ENCODE peak calls at places on chromosomes 16 and 17, in six cellular contexts. X, Y, K, O, I and C are unnamed samples.

GRCh38 chr17:78596871-78597635 is 19.9 kb upstream of the DNAH17 start:
- DNase-seq in K (no peak), Y (no peak), O (no peak), I (no peak), X (no peak), C (no peak)

GRCh38 chr16:23902223-23903000 is 66.6 kb downstream of the PRKCB start:
- DNase-seq in K (no peak), X (no peak), Y (no peak), I (no peak), O (no peak), C (no peak)

GRCh38 chr17:48541574-48542113 is 3.3 kb downstream of the HOXB2 start:
- DNase-seq in I (peak; percentile 69), Y (no peak), X (peak; percentile 83), O (no peak), K (no peak), C (peak; percentile 91)

GRCh38 chr16:89118361-89119061 is 24.9 kb downstream of the ACSF3 start:
- DNase-seq in O (peak; percentile 89), I (no peak), Y (no peak), X (no peak), K (no peak), C (no peak)

GRCh38 chr17:79777166-79777843 is 643 bp upstream of the CBX2 start:
- DNase-seq in K (no peak), X (peak; percentile 55), I (peak; percentile 32), O (peak; percentile 85), Y (peak; percentile 87), C (peak; percentile 30)

GRCh38 chr16:8568231-8568617 is 22.1 kb downstream of the TMEM114 start:
- DNase-seq in O (no peak), K (no peak), Y (no peak), X (no peak), I (peak; percentile 4), C (no peak)

GRCh38 chr16:19844945-19845641 is 39.6 kb downstream of the GPRC5B start:
- DNase-seq in Y (peak; percentile 50), X (peak; percentile 23), O (no peak), I (peak; percentile 92), K (no peak), C (peak; percentile 86)

GRCh38 chr16:23965137-23965733 is 129.5 kb downstream of the PRKCB start:
- DNase-seq in I (no peak), Y (no peak), K (no peak), X (no peak), O (no peak), C (peak; percentile 13)

GRCh38 chr17:9837551-9838471 is 12.1 kb downstream of the GLP2R start:
- DNase-seq in Y (peak; percentile 90), K (no peak), O (peak; percentile 62), I (peak; percentile 85), X (peak; percentile 70), C (peak; percentile 87)

GRCh38 chr16:85752511-85753420 is 1.9 kb upstream of the C16orf74 start:
- DNase-seq in Y (no peak), I (peak; percentile 62), X (peak; percentile 57), K (no peak), O (peak; percentile 54), C (no peak)

GRCh38 chr17:83203472-83204221 is 124.2 kb downstream of the METRNL start:
- DNase-seq in O (peak; percentile 34), I (no peak), K (no peak), X (peak; percentile 19), Y (no peak), C (peak; percentile 35)

GRCh38 chr17:8210761-8211458 is 535 bp upstream of the AURKB start:
- DNase-seq in I (no peak), Y (no peak), O (no peak), X (no peak), K (no peak), C (no peak)

GRCh38 chr16:87169509-87169985 is 147.6 kb downstream of the C16orf95 start:
- DNase-seq in O (no peak), K (no peak), X (no peak), Y (no peak), I (peak; percentile 35), C (no peak)

GRCh38 chr17:1203111-1203966 is 23.6 kb upstream of the ABR start:
- DNase-seq in X (peak; percentile 64), I (peak; percentile 51), O (peak; percentile 73), Y (peak; percentile 87), K (no peak), C (peak; percentile 66)

GRCh38 chr16:2969545-2970521 is 685 bp downstream of the PAQR4 start:
- DNase-seq in K (no peak), Y (peak; percentile 73), I (peak; percentile 49), O (no peak), X (no peak), C (no peak)

GRCh38 chr17:31535581-31535981 is 144.1 kb downstream of the RAB11FIP4 start:
- DNase-seq in I (no peak), O (no peak), X (no peak), Y (no peak), K (no peak), C (no peak)

GRCh38 chr16:71311553-71312158 is 22.5 kb upstream of the CMTR2 start:
- DNase-seq in Y (peak; percentile 13), O (no peak), K (no peak), X (no peak), I (peak; percentile 5), C (no peak)

GRCh38 chr17:39757931-39758873 is 20.5 kb downstream of the GRB7 start:
- DNase-seq in K (no peak), Y (no peak), I (no peak), X (no peak), O (no peak), C (peak; percentile 80)
- TF ChIP-seq POLR2A in K (no peak), Y (no peak), I (no peak), X (no peak), O (no peak), C (no peak)

DNA sequence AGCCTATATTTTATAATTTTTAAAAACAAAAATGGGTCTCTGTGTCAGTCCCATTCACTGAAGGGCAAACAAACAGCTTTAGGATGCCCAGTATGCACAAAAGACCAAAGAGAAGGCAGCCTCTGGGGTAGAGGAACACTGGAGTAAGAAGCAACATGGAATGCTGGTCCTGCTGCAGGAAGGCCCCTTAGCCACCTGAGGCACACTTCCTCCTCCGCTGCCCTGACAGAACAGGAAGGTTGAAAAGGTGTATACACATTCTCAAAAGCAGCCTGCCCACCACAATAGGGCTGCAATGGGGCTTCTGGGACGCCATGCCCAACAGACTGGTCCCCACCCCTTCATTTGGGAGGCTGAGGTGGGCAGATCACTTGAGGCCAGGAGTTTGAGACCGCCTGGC is 19.5 kb downstream of the TOM1L2 start:
- DNase-seq in K (no peak), Y (no peak), X (no peak), O (no peak), I (no peak), C (no peak)
- TF ChIP-seq CTCF in K (no peak), Y (no peak), X (no peak), O (no peak), I (no peak), C (no peak)

GRCh38 chr17:44965491-44966234 is 2.4 kb downstream of the C1QL1 start:
- DNase-seq in Y (no peak), X (no peak), O (no peak), K (no peak), I (no peak), C (no peak)

GRCh38 chr17:44967907-44968224 is 237 bp downstream of the C1QL1 start:
- DNase-seq in O (no peak), K (no peak), X (no peak), Y (no peak), I (no peak), C (no peak)

GRCh38 chr17:44966348-44967025 is 1.6 kb downstream of the C1QL1 start:
- DNase-seq in O (no peak), Y (no peak), I (no peak), X (no peak), K (no peak), C (no peak)

GRCh38 chr17:44968225-44969143 is at the start of gene C1QL1:
- DNase-seq in K (peak; percentile 12), O (peak; percentile 96), X (peak; percentile 94), I (peak; percentile 81), Y (peak; percentile 96), C (peak; percentile 78)

GRCh38 chr17:44967026-44967906 is 837 bp downstream of the C1QL1 start:
- DNase-seq in O (no peak), X (no peak), Y (no peak), K (no peak), I (no peak), C (no peak)
- H3K4me3 ChIP-seq in O (no peak overlapping the region), X (no peak overlapping the region), Y (peak overlapping the region; percentile 59), K (peak overlapping the region; percentile 67), I (peak overlapping the region; percentile 32), C (no peak overlapping the region)

GRCh38 chr16:67528222-67528869 is at the start of gene RIPOR1:
- DNase-seq in O (peak; percentile 75), I (no peak), X (peak; percentile 67), K (no peak), Y (peak; percentile 80), C (no peak)

GRCh38 chr16:67528870-67529638 is 425 bp downstream of the RIPOR1 start:
- DNase-seq in K (no peak), O (peak; percentile 68), I (peak; percentile 32), Y (peak; percentile 57), X (peak; percentile 50), C (peak; percentile 91)

GRCh38 chr16:67531247-67531646 is 2.6 kb downstream of the RIPOR1 start:
- DNase-seq in Y (no peak), O (no peak), K (no peak), X (no peak), I (no peak), C (no peak)

GRCh38 chr16:67529639-67530012 is 997 bp downstream of the RIPOR1 start:
- DNase-seq in Y (no peak), I (no peak), O (no peak), K (no peak), X (no peak), C (no peak)

DNA sequence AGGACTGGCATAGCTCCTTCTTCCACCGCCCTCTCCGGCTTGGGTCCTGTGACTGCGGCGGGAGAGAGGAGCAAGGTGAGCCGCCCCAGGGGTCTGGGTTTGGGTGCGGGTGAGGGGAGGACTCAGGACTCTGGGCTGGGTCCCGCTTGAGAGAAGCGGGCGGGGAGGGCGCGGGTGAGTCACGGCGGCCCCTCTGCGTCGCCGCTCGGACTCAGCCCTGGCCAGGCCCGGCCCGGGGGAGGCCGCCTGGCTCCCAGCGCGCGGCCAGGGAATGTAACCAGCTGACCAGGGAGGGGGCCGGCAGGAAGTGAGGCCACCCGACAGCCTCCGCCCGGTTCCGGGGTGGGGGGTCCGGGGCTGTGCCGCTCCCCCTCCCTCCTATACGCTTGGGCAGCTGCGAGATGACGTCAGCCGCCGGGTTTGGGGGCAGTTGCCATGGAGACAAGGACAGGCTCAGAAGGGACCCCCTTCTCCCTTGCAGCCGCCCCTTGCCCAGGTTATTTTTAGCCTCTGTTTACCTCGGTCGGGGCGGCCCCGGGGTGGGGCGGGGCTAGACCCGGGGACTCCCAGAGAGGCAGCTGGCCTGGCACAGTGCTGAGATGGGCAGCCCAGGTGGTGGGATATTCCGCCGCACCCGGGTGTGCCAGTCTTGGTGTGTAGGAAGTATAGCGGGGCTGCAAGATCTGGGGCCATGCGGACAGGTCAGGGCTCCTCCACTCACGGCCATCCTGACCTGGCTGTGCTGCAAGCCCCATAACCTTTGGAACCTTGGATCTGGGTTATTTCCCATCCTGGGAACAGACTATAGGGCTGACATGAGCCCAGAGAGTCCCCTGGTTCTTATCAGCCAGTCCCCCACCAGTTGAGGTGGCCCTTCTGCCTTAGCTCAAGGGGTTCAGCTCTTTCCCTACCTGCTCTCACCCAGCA is 1.6 kb downstream of the RIPOR1 start:
- DNase-seq in O (peak; percentile 87), I (peak; percentile 76), X (peak; percentile 81), K (no peak), Y (no peak), C (peak; percentile 47)
- TF ChIP-seq POLR2A in O (peak; percentile 74), I (peak; percentile 83), X (peak; percentile 63), K (peak; percentile 59), Y (no peak), C (no peak)

GRCh38 chr16:74034862-74035261 is 261.8 kb upstream of the PSMD7 start:
- DNase-seq in I (peak; percentile 11), K (no peak), X (no peak), O (no peak), Y (peak; percentile 14), C (no peak)
- TF ChIP-seq CTCF in I (peak; percentile 29), K (no peak), X (peak; percentile 24), O (no peak), Y (peak; percentile 59), C (no peak)